ENCODE peak calls at places on chromosome 17, in ten cellular contexts. B, O, D, H, A, Q, K, Y, V and C are unnamed samples.
A peak's percentile ranks its signal among the peaks of the same experiment; 100 is the strongest.

GRCh38 chr17:6350806-6351205 is 84.1 kb downstream of the AIPL1 start:
- DNase-seq in V (no peak), D (no peak), Q (no peak), O (no peak), Y (no peak), K (no peak), B (no peak), H (no peak), A (no peak), C (no peak)

GRCh38 chr17:17134952-17135340 is 71.2 kb downstream of the PLD6 start:
- DNase-seq in B (no peak), Q (no peak), V (no peak), H (no peak), D (no peak), O (no peak), K (no peak), A (no peak), Y (peak; percentile 56), C (no peak)

GRCh38 chr17:20010099-20010863 is 1.1 kb downstream of the SPECC1 start:
- DNase-seq in Y (peak; percentile 48), D (peak; percentile 62), H (peak; percentile 76), O (no peak), A (no peak), K (peak; percentile 30), Q (no peak), V (no peak), B (peak; percentile 63), C (no peak)

GRCh38 chr17:4721203-4722135 is 9.8 kb upstream of the MED11 start:
- DNase-seq in K (no peak), D (no peak), Y (no peak), O (no peak), A (no peak), H (no peak), Q (no peak), V (no peak), B (peak; percentile 19), C (no peak)

GRCh38 chr17:35731239-35731931 is at the start of gene RASL10B:
- DNase-seq in Q (peak; percentile 46), A (no peak), O (peak; percentile 78), H (peak; percentile 73), Y (peak; percentile 16), V (peak; percentile 39), D (no peak), B (no peak), K (peak; percentile 65), C (peak; percentile 82)

GRCh38 chr17:3659541-3660111 is 8.8 kb downstream of the TAX1BP3 start:
- DNase-seq in H (peak; percentile 95), Q (peak; percentile 84), Y (no peak), D (peak; percentile 77), B (peak; percentile 75), K (no peak), A (no peak), V (peak; percentile 57), O (no peak), C (no peak)

GRCh38 chr17:57302690-57303089 is 46.4 kb downstream of the MSI2 start:
- DNase-seq in V (no peak), K (no peak), Y (no peak), H (no peak), A (no peak), Q (no peak), D (no peak), O (no peak), B (no peak), C (no peak)

GRCh38 chr17:7046127-7046724 is 2.3 kb upstream of the SLC16A11 start:
- DNase-seq in A (peak; percentile 51), K (no peak), Y (peak; percentile 78), Q (no peak), B (no peak), V (no peak), H (peak; percentile 27), O (peak; percentile 82), D (no peak), C (peak; percentile 48)

GRCh38 chr17:70314096-70314495 is 144.8 kb downstream of the KCNJ2 start:
- DNase-seq in O (no peak), Y (no peak), V (no peak), D (peak; percentile 57), A (no peak), K (no peak), Q (no peak), B (no peak), H (peak; percentile 80), C (no peak)

GRCh38 chr17:40437095-40437732 is 6.0 kb upstream of the IGFBP4 start:
- DNase-seq in K (no peak), B (no peak), V (no peak), A (no peak), Y (no peak), Q (no peak), H (no peak), O (no peak), D (no peak), C (no peak)